ENCODE peak calls at places on chromosomes 16 and 17, in six cellular contexts. One of them, this sample, is unnamed.

GRCh38 chr17:27319536-27320221 is 25.8 kb downstream of the WSB1 start:
- DNase-seq in lung: peak
- DNase-seq in pancreas: peak
- DNase-seq in thoracic aorta: peak
- DNase-seq in activated CD8-positive, alpha-beta T cell treated with anti-CD3 and anti-CD28 coated beads for 36 hours: no peak
- DNase-seq in tibial artery: peak
- DNase-seq in this sample: no peak

GRCh38 chr16:81492307-81492706 is 47.7 kb downstream of the CMIP start:
- DNase-seq in lung: no peak
- DNase-seq in pancreas: no peak
- DNase-seq in thoracic aorta: no peak
- DNase-seq in activated CD8-positive, alpha-beta T cell treated with anti-CD3 and anti-CD28 coated beads for 36 hours: no peak
- DNase-seq in tibial artery: no peak
- DNase-seq in this sample: no peak

GRCh38 chr17:83198366-83199341 is 119.2 kb downstream of the METRNL start:
- DNase-seq in lung: no peak
- DNase-seq in pancreas: no peak
- DNase-seq in thoracic aorta: peak
- DNase-seq in activated CD8-positive, alpha-beta T cell treated with anti-CD3 and anti-CD28 coated beads for 36 hours: peak
- DNase-seq in tibial artery: peak
- DNase-seq in this sample: peak

GRCh38 chr16:89187337-89188063 is 12.8 kb downstream of the SLC22A31 start:
- DNase-seq in lung: no peak
- DNase-seq in pancreas: no peak
- DNase-seq in thoracic aorta: no peak
- DNase-seq in activated CD8-positive, alpha-beta T cell treated with anti-CD3 and anti-CD28 coated beads for 36 hours: peak
- DNase-seq in tibial artery: no peak
- DNase-seq in this sample: peak

GRCh38 chr16:68367034-68367433 is 56.2 kb downstream of the PRMT7 start:
- DNase-seq in lung: no peak
- DNase-seq in pancreas: no peak
- DNase-seq in thoracic aorta: no peak
- DNase-seq in activated CD8-positive, alpha-beta T cell treated with anti-CD3 and anti-CD28 coated beads for 36 hours: peak
- DNase-seq in tibial artery: no peak
- DNase-seq in this sample: no peak

GRCh38 chr17:48753794-48754499 is 25.4 kb upstream of the HOXB13 start:
- DNase-seq in lung: no peak
- DNase-seq in pancreas: no peak
- DNase-seq in thoracic aorta: no peak
- DNase-seq in activated CD8-positive, alpha-beta T cell treated with anti-CD3 and anti-CD28 coated beads for 36 hours: no peak
- DNase-seq in tibial artery: no peak
- DNase-seq in this sample: no peak

GRCh38 chr17:50547035-50547735 is at the start of gene SPATA20:
- DNase-seq in lung: peak
- DNase-seq in pancreas: peak
- DNase-seq in thoracic aorta: peak
- DNase-seq in activated CD8-positive, alpha-beta T cell treated with anti-CD3 and anti-CD28 coated beads for 36 hours: peak
- DNase-seq in tibial artery: peak
- DNase-seq in this sample: peak

GRCh38 chr16:24071990-24072389 is 184.1 kb upstream of the CACNG3 start:
- DNase-seq in lung: no peak
- DNase-seq in pancreas: no peak
- DNase-seq in thoracic aorta: no peak
- DNase-seq in activated CD8-positive, alpha-beta T cell treated with anti-CD3 and anti-CD28 coated beads for 36 hours: no peak
- DNase-seq in tibial artery: no peak
- DNase-seq in this sample: no peak

GRCh38 chr17:79707931-79708891 is 22.5 kb upstream of the ENPP7 start:
- DNase-seq in lung: no peak
- DNase-seq in pancreas: no peak
- DNase-seq in thoracic aorta: no peak
- DNase-seq in activated CD8-positive, alpha-beta T cell treated with anti-CD3 and anti-CD28 coated beads for 36 hours: peak
- DNase-seq in tibial artery: no peak
- DNase-seq in this sample: peak

GRCh38 chr16:86611517-86611840 is 33.1 kb downstream of the FOXL1 start:
- DNase-seq in lung: no peak
- DNase-seq in pancreas: no peak
- DNase-seq in thoracic aorta: no peak
- DNase-seq in activated CD8-positive, alpha-beta T cell treated with anti-CD3 and anti-CD28 coated beads for 36 hours: no peak
- DNase-seq in tibial artery: peak
- DNase-seq in this sample: no peak

GRCh38 chr17:64492481-64493109 is 4.3 kb downstream of the POLG2 start:
- DNase-seq in lung: no peak
- DNase-seq in pancreas: no peak
- DNase-seq in thoracic aorta: no peak
- DNase-seq in activated CD8-positive, alpha-beta T cell treated with anti-CD3 and anti-CD28 coated beads for 36 hours: peak
- DNase-seq in tibial artery: no peak
- DNase-seq in this sample: no peak

GRCh38 chr16:51095890-51096626 is 55.0 kb downstream of the SALL1 start:
- DNase-seq in lung: no peak
- DNase-seq in pancreas: no peak
- DNase-seq in thoracic aorta: no peak
- DNase-seq in activated CD8-positive, alpha-beta T cell treated with anti-CD3 and anti-CD28 coated beads for 36 hours: no peak
- DNase-seq in tibial artery: no peak
- DNase-seq in this sample: no peak

GRCh38 chr16:67356372-67356771 is 29.8 kb downstream of the LRRC36 start:
- DNase-seq in lung: no peak
- DNase-seq in pancreas: no peak
- DNase-seq in thoracic aorta: no peak
- DNase-seq in activated CD8-positive, alpha-beta T cell treated with anti-CD3 and anti-CD28 coated beads for 36 hours: no peak
- DNase-seq in tibial artery: no peak
- DNase-seq in this sample: no peak

GRCh38 chr17:69596141-69596540 is 181.6 kb downstream of the MAP2K6 start:
- DNase-seq in lung: no peak
- DNase-seq in pancreas: no peak
- DNase-seq in thoracic aorta: no peak
- DNase-seq in activated CD8-positive, alpha-beta T cell treated with anti-CD3 and anti-CD28 coated beads for 36 hours: no peak
- DNase-seq in tibial artery: no peak
- DNase-seq in this sample: no peak

GRCh38 chr16:23333962-23334361 is 31.9 kb downstream of the SCNN1B start:
- DNase-seq in lung: no peak
- DNase-seq in pancreas: no peak
- DNase-seq in thoracic aorta: no peak
- DNase-seq in activated CD8-positive, alpha-beta T cell treated with anti-CD3 and anti-CD28 coated beads for 36 hours: no peak
- DNase-seq in tibial artery: no peak
- DNase-seq in this sample: no peak

GRCh38 chr17:66310528-66311148 is 8.2 kb downstream of the PRKCA start:
- DNase-seq in lung: no peak
- DNase-seq in pancreas: no peak
- DNase-seq in thoracic aorta: no peak
- DNase-seq in activated CD8-positive, alpha-beta T cell treated with anti-CD3 and anti-CD28 coated beads for 36 hours: peak
- DNase-seq in tibial artery: no peak
- DNase-seq in this sample: no peak

GRCh38 chr16:10753670-10754069 is 10.0 kb downstream of the NUBP1 start:
- DNase-seq in lung: no peak
- DNase-seq in pancreas: no peak
- DNase-seq in thoracic aorta: no peak
- DNase-seq in activated CD8-positive, alpha-beta T cell treated with anti-CD3 and anti-CD28 coated beads for 36 hours: no peak
- DNase-seq in tibial artery: no peak
- DNase-seq in this sample: no peak

GRCh38 chr16:10749680-10750035 is 6.0 kb downstream of the NUBP1 start:
- DNase-seq in lung: no peak
- DNase-seq in pancreas: no peak
- DNase-seq in thoracic aorta: no peak
- DNase-seq in activated CD8-positive, alpha-beta T cell treated with anti-CD3 and anti-CD28 coated beads for 36 hours: no peak
- DNase-seq in tibial artery: no peak
- DNase-seq in this sample: no peak

GRCh38 chr16:10752843-10753523 is 9.3 kb downstream of the NUBP1 start:
- DNase-seq in lung: peak
- DNase-seq in pancreas: no peak
- DNase-seq in thoracic aorta: no peak
- DNase-seq in activated CD8-positive, alpha-beta T cell treated with anti-CD3 and anti-CD28 coated beads for 36 hours: no peak
- DNase-seq in tibial artery: peak
- DNase-seq in this sample: peak

GRCh38 chr16:10750793-10751192 is 7.2 kb downstream of the NUBP1 start:
- DNase-seq in lung: no peak
- DNase-seq in pancreas: no peak
- DNase-seq in thoracic aorta: no peak
- DNase-seq in activated CD8-positive, alpha-beta T cell treated with anti-CD3 and anti-CD28 coated beads for 36 hours: no peak
- DNase-seq in tibial artery: no peak
- DNase-seq in this sample: no peak

DNA sequence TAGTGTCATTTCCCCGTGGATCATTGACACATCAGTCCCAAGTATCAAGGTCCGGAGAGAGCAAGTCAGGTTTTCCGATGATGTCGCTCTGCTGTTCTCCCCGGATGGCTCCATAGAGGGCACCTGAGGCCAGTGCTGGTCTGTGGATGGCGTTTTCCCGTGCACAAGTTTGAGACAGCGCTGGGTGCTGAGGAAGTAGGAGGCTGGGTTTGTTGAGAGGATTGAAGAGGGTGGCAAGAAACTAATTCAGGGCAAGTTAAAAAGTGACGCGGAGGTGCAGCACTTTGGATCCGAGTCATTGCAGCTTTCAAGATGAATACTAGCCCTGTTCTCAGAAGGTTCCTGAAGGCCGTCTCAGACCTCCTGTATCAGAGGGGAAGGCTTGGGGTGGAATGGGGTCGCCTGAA is 7.7 kb downstream of the NUBP1 start:
- DNase-seq in lung: no peak
- DNase-seq in pancreas: no peak
- DNase-seq in thoracic aorta: no peak
- DNase-seq in activated CD8-positive, alpha-beta T cell treated with anti-CD3 and anti-CD28 coated beads for 36 hours: no peak
- DNase-seq in tibial artery: no peak
- DNase-seq in this sample: no peak
- TF ChIP-seq CTCF in lung: no peak
- TF ChIP-seq CTCF in pancreas: no peak
- TF ChIP-seq CTCF in thoracic aorta: no peak
- TF ChIP-seq CTCF in activated CD8-positive, alpha-beta T cell treated with anti-CD3 and anti-CD28 coated beads for 36 hours: no peak
- TF ChIP-seq CTCF in tibial artery: no peak
- TF ChIP-seq CTCF in this sample: no peak

GRCh38 chr17:15440347-15440746 is 27.1 kb downstream of the CDRT4 start:
- DNase-seq in lung: no peak
- DNase-seq in pancreas: no peak
- DNase-seq in thoracic aorta: no peak
- DNase-seq in activated CD8-positive, alpha-beta T cell treated with anti-CD3 and anti-CD28 coated beads for 36 hours: no peak
- DNase-seq in tibial artery: peak
- DNase-seq in this sample: no peak

GRCh38 chr17:15441315-15441714 is 26.1 kb downstream of the CDRT4 start:
- DNase-seq in lung: no peak
- DNase-seq in pancreas: no peak
- DNase-seq in thoracic aorta: no peak
- DNase-seq in activated CD8-positive, alpha-beta T cell treated with anti-CD3 and anti-CD28 coated beads for 36 hours: no peak
- DNase-seq in tibial artery: peak
- DNase-seq in this sample: no peak

GRCh38 chr17:15431766-15432165 is 35.7 kb downstream of the CDRT4 start:
- DNase-seq in lung: no peak
- DNase-seq in pancreas: no peak
- DNase-seq in thoracic aorta: no peak
- DNase-seq in activated CD8-positive, alpha-beta T cell treated with anti-CD3 and anti-CD28 coated beads for 36 hours: no peak
- DNase-seq in tibial artery: peak
- DNase-seq in this sample: no peak

GRCh38 chr17:15432807-15433547 is 34.4 kb downstream of the CDRT4 start:
- DNase-seq in lung: no peak
- DNase-seq in pancreas: no peak
- DNase-seq in thoracic aorta: no peak
- DNase-seq in activated CD8-positive, alpha-beta T cell treated with anti-CD3 and anti-CD28 coated beads for 36 hours: no peak
- DNase-seq in tibial artery: peak
- DNase-seq in this sample: no peak

DNA sequence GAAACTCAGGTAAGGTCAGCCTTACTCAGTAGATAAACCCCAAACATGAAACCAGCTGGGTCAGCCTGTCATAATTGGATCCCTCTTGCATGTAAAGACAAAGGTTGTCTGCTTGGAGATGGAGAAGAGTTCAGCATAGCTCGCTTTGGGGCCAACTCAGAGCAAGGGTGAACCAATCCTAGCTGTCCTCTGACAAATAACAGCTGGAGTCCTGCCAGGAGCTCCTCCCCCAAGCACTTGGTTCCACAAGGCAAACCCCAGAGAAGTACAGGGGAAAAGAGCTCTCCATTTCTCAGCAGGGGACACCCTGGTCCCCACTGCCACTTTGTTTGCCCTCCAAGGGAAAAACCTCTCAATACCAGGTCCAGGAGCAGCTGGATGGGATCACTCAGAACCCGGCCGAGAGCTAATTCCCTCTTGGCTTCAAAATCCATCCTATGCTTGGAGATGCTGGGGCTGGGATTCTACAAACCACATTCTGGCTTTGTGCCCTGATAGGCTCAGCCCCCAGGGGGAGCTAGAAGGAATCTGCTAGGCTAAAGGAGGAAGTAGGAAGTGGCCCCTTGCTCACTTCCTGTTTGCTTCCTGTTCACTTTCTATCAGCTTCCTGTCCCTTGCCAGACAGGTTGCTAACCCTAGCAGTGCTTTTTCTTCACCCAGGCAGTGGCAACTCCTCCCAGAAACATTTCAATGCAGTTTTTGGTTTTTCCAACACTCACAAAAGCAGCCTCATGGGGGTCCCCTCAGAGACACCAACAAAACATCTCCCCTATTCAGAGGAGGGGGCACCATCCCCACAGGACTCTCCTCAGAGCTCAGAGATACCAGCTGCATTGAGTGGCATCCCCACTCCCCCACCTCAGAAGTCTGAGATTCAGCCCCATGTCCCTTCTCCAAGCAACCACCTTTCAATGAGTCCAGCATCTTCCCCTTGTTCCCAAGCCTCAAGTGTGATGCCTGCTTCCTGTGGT is 30.7 kb downstream of the CDRT4 start:
- DNase-seq in lung: peak
- DNase-seq in pancreas: no peak
- DNase-seq in thoracic aorta: no peak
- DNase-seq in activated CD8-positive, alpha-beta T cell treated with anti-CD3 and anti-CD28 coated beads for 36 hours: peak
- DNase-seq in tibial artery: peak
- DNase-seq in this sample: no peak
- TF ChIP-seq CTCF in lung: no peak
- TF ChIP-seq CTCF in pancreas: no peak
- TF ChIP-seq CTCF in thoracic aorta: no peak
- TF ChIP-seq CTCF in activated CD8-positive, alpha-beta T cell treated with anti-CD3 and anti-CD28 coated beads for 36 hours: peak
- TF ChIP-seq CTCF in tibial artery: no peak
- TF ChIP-seq CTCF in this sample: no peak

GRCh38 chr17:75774988-75775668 is 9.5 kb upstream of the UNK start:
- DNase-seq in lung: no peak
- DNase-seq in pancreas: no peak
- DNase-seq in thoracic aorta: no peak
- DNase-seq in activated CD8-positive, alpha-beta T cell treated with anti-CD3 and anti-CD28 coated beads for 36 hours: peak
- DNase-seq in tibial artery: peak
- DNase-seq in this sample: no peak

GRCh38 chr17:75771334-75772281 is 6.6 kb upstream of the GALK1 start:
- DNase-seq in lung: no peak
- DNase-seq in pancreas: peak
- DNase-seq in thoracic aorta: no peak
- DNase-seq in activated CD8-positive, alpha-beta T cell treated with anti-CD3 and anti-CD28 coated beads for 36 hours: no peak
- DNase-seq in tibial artery: peak
- DNase-seq in this sample: no peak

GRCh38 chr17:75773121-75773807 is 8.3 kb upstream of the GALK1 start:
- DNase-seq in lung: no peak
- DNase-seq in pancreas: no peak
- DNase-seq in thoracic aorta: no peak
- DNase-seq in activated CD8-positive, alpha-beta T cell treated with anti-CD3 and anti-CD28 coated beads for 36 hours: no peak
- DNase-seq in tibial artery: peak
- DNase-seq in this sample: no peak

GRCh38 chr17:75774471-75774987 is 9.5 kb upstream of the GALK1 start:
- DNase-seq in lung: no peak
- DNase-seq in pancreas: no peak
- DNase-seq in thoracic aorta: no peak
- DNase-seq in activated CD8-positive, alpha-beta T cell treated with anti-CD3 and anti-CD28 coated beads for 36 hours: peak
- DNase-seq in tibial artery: peak
- DNase-seq in this sample: no peak

GRCh38 chr17:75773808-75774470 is 8.9 kb upstream of the GALK1 start:
- DNase-seq in lung: no peak
- DNase-seq in pancreas: no peak
- DNase-seq in thoracic aorta: no peak
- DNase-seq in activated CD8-positive, alpha-beta T cell treated with anti-CD3 and anti-CD28 coated beads for 36 hours: no peak
- DNase-seq in tibial artery: peak
- DNase-seq in this sample: no peak
- TF ChIP-seq CTCF in lung: no peak
- TF ChIP-seq CTCF in pancreas: no peak
- TF ChIP-seq CTCF in thoracic aorta: no peak
- TF ChIP-seq CTCF in activated CD8-positive, alpha-beta T cell treated with anti-CD3 and anti-CD28 coated beads for 36 hours: no peak
- TF ChIP-seq CTCF in tibial artery: no peak
- TF ChIP-seq CTCF in this sample: peak

GRCh38 chr17:9676084-9676483 is 30.8 kb downstream of the USP43 start:
- DNase-seq in lung: no peak
- DNase-seq in pancreas: no peak
- DNase-seq in thoracic aorta: no peak
- DNase-seq in activated CD8-positive, alpha-beta T cell treated with anti-CD3 and anti-CD28 coated beads for 36 hours: no peak
- DNase-seq in tibial artery: no peak
- DNase-seq in this sample: no peak
- TF ChIP-seq CTCF in lung: no peak
- TF ChIP-seq CTCF in pancreas: no peak
- TF ChIP-seq CTCF in thoracic aorta: no peak
- TF ChIP-seq CTCF in activated CD8-positive, alpha-beta T cell treated with anti-CD3 and anti-CD28 coated beads for 36 hours: no peak
- TF ChIP-seq CTCF in tibial artery: no peak
- TF ChIP-seq CTCF in this sample: no peak

This sample was measured in glutamatergic neuron.